ENCODE peak calls at places on chromosomes 1 and 21, in six cellular contexts. S is H1, F is mucosa of descending colon, B is A549, W is PC-9, V is GM23248. P is an unnamed sample.

GRCh38 chr1:45236136-45236535 is 29.7 kb upstream of the ZSWIM5 start:
- DNase-seq in S (no peak), F (no peak), B (no peak), W (no peak), V (no peak), P (no peak)

GRCh38 chr21:42009831-42010506 is at the start of gene ZBTB21:
- DNase-seq in S (peak; percentile 98), F (peak; percentile 99), B (peak; percentile 96), W (peak; percentile 88), V (peak; percentile 99), P (peak; percentile 99)

GRCh38 chr1:60963167-60963909 is 119.0 kb upstream of the NFIA start:
- DNase-seq in S (no peak), F (no peak), B (no peak), W (no peak), V (no peak), P (no peak)

GRCh38 chr1:109485001-109485400 is 1.3 kb downstream of the ATXN7L2 start:
- DNase-seq in S (no peak), F (no peak), B (no peak), W (no peak), V (peak; percentile 25), P (no peak)

GRCh38 chr1:212649020-212649419 is 40.5 kb downstream of the ATF3 start:
- DNase-seq in S (no peak), F (no peak), B (no peak), W (no peak), V (no peak), P (no peak)

GRCh38 chr1:227072991-227073390 is 132.9 kb downstream of the COQ8A start:
- DNase-seq in S (no peak), F (no peak), B (peak; percentile 7), W (no peak), V (peak; percentile 72), P (no peak)

GRCh38 chr1:23475134-23475628 is 8.8 kb downstream of the ASAP3 start:
- DNase-seq in S (no peak), F (no peak), B (no peak), W (peak; percentile 58), V (peak; percentile 93), P (no peak)

GRCh38 chr1:167561753-167562152 is 8.2 kb upstream of the CREG1 start:
- DNase-seq in S (no peak), F (no peak), B (no peak), W (no peak), V (no peak), P (no peak)

GRCh38 chr1:21508580-21509350 is 458 bp upstream of the ALPL start:
- DNase-seq in S (peak; percentile 97), F (peak; percentile 76), B (peak; percentile 30), W (no peak), V (peak; percentile 81), P (peak; percentile 96)

GRCh38 chr1:14653461-14653960 is 55.0 kb downstream of the KAZN start:
- DNase-seq in S (no peak), F (no peak), B (no peak), W (no peak), V (no peak), P (no peak)

GRCh38 chr1:100769906-100770646 is 50.5 kb downstream of the VCAM1 start:
- DNase-seq in S (no peak), F (no peak), B (no peak), W (no peak), V (no peak), P (no peak)

GRCh38 chr1:234878288-234878687 is 250.3 kb downstream of the TOMM20 start:
- DNase-seq in S (no peak), F (no peak), B (no peak), W (no peak), V (no peak), P (no peak)

GRCh38 chr1:24403806-24404205 is 9.8 kb downstream of the STPG1 start:
- DNase-seq in S (no peak), F (no peak), B (no peak), W (no peak), V (no peak), P (no peak)

GRCh38 chr21:21897275-21897883 is 899.2 kb downstream of the NCAM2 start:
- DNase-seq in S (no peak), F (no peak), B (no peak), W (no peak), V (peak; percentile 14), P (no peak)

GRCh38 chr1:155940531-155940992 is 876 bp upstream of the RXFP4 start:
- DNase-seq in S (no peak), F (peak; percentile 68), B (peak; percentile 69), W (peak; percentile 69), V (peak; percentile 55), P (peak; percentile 66)

GRCh38 chr1:24664507-24665033 is 21.5 kb downstream of the SRRM1 start:
- DNase-seq in S (no peak), F (no peak), B (no peak), W (no peak), V (no peak), P (no peak)

GRCh38 chr1:106746448-106747085 is 309.9 kb upstream of the PRMT6 start:
- DNase-seq in S (no peak), F (no peak), B (no peak), W (no peak), V (no peak), P (no peak)

GRCh38 chr1:93616996-93617669 is 64.5 kb downstream of the BCAR3 start:
- DNase-seq in S (no peak), F (peak; percentile 52), B (peak; percentile 51), W (peak; percentile 74), V (peak; percentile 64), P (no peak)

GRCh38 chr1:93619507-93620168 is 62.0 kb downstream of the BCAR3 start:
- DNase-seq in S (no peak), F (no peak), B (peak; percentile 41), W (no peak), V (no peak), P (no peak)

GRCh38 chr1:93615201-93616150 is 66.2 kb downstream of the BCAR3 start:
- DNase-seq in S (no peak), F (no peak), B (peak; percentile 69), W (peak; percentile 71), V (peak; percentile 89), P (no peak)

GRCh38 chr1:93616221-93616995 is 65.2 kb downstream of the BCAR3 start:
- DNase-seq in S (no peak), F (peak; percentile 68), B (peak; percentile 40), W (no peak), V (peak; percentile 60), P (no peak)

DNA sequence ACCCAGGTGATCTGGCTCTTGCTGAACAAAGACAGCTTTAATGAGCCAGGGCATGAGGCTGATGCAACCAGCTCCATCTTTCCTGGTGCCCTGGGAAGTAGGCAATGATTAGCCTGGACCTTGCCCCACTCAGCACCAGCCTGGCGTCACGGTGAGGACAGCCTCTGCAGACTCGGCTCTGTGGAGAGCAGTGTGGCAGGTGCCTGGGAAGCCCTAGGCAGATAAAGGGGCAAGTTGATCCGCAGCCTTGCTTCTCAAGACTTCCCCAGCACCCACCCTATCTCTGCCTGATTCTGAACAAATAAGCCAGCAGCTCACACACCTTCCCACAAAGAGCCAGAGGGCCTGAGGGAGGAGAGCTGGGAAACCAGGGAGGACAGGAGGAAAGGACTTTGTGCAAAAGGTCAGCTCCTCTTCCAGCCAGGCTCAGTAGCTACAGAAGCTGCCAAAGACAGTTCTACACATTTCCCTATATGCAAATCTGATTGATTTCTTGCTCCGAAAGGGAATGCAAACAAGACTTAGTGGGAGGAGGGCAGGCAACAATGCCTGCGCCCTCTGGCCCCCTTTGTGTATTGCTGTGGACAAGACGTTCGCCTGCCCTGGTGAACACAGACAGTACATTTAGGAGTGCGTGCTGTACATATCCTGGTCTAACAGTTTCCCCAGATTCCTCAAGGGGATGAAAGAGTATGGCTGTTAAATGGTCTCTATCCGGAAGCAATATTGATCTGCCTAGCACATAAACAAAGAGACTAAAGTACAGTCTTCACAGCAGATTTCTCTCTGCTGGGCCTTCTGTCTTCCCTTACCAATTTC is 63.8 kb downstream of the BCAR3 start:
- DNase-seq in S (no peak), F (peak; percentile 88), B (peak; percentile 84), W (peak; percentile 64), V (no peak), P (no peak)
- H3K4me1 ChIP-seq in S (peaks cover 23% of the 10 kb centered on the region), F (peaks cover 56% of the 10 kb centered on the region), B (peaks cover 99% of the 10 kb centered on the region), W (peaks cover 99% of the 10 kb centered on the region), V (peaks cover 82% of the 10 kb centered on the region), P (no peaks in the 10 kb centered on the region)

GRCh38 chr1:221722254-221723017 is 19.5 kb downstream of the DUSP10 start:
- DNase-seq in S (no peak), F (no peak), B (no peak), W (no peak), V (no peak), P (no peak)

GRCh38 chr1:221718391-221719277 is 23.3 kb downstream of the DUSP10 start:
- DNase-seq in S (no peak), F (no peak), B (peak; percentile 67), W (peak; percentile 89), V (peak; percentile 74), P (no peak)

GRCh38 chr1:221719278-221719597 is 22.7 kb downstream of the DUSP10 start:
- DNase-seq in S (no peak), F (no peak), B (no peak), W (no peak), V (no peak), P (no peak)

GRCh38 chr1:221720545-221720944 is 21.3 kb downstream of the DUSP10 start:
- DNase-seq in S (no peak), F (no peak), B (no peak), W (no peak), V (no peak), P (no peak)

GRCh38 chr1:221719987-221720386 is 21.9 kb downstream of the DUSP10 start:
- DNase-seq in S (no peak), F (no peak), B (no peak), W (no peak), V (peak; percentile 41), P (no peak)
- H3K4me1 ChIP-seq in S (peaks cover 5% of the 10 kb centered on the region), F (no peaks in the 10 kb centered on the region), B (peaks cover 54% of the 10 kb centered on the region), W (peaks cover 50% of the 10 kb centered on the region), V (peaks cover 72% of the 10 kb centered on the region), P (peaks cover 15% of the 10 kb centered on the region)

DNA sequence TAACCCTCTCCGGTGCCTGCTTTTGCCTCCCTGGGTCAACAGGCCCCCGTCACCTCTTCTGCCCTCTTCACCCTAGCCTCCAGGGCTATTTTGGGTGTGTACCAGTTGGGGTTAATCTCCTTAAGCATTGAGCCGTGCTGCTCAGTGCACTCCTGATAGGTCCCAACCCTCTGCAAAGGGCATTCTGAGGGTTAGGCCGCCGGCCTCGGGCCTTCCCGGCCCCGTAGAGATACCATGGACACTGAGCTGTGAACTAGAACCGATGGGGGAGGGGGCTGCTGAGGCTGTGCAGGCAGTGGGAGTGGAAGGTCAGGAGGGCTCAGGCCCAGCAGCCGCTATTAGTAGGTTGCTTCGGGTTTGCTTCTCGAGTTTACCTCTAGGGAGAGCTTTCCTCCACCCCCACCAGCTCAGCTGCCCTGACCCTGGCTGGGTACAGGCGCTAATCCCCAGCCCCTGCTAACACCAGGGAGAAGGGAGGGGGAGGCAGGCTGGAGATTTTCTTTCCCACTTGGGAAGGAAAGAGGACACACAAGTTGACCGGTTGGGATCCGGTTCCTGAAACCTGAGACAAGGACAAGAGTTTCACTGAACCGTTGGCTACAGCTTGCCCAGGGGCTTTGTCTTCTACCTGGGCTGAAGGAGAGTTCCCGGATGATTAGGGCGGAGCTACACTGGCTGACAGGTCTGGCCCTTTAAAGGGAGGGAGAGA is 4.8 kb downstream of the LMOD1 start:
- DNase-seq in S (peak; percentile 83), F (no peak), B (no peak), W (peak; percentile 68), V (no peak), P (no peak)
- H3K4me1 ChIP-seq in S (peaks cover 8% of the 10 kb centered on the region), F (no peaks in the 10 kb centered on the region), B (peaks cover 4% of the 10 kb centered on the region), W (peaks cover 27% of the 10 kb centered on the region), V (peaks cover 25% of the 10 kb centered on the region), P (peaks cover 5% of the 10 kb centered on the region)

DNA sequence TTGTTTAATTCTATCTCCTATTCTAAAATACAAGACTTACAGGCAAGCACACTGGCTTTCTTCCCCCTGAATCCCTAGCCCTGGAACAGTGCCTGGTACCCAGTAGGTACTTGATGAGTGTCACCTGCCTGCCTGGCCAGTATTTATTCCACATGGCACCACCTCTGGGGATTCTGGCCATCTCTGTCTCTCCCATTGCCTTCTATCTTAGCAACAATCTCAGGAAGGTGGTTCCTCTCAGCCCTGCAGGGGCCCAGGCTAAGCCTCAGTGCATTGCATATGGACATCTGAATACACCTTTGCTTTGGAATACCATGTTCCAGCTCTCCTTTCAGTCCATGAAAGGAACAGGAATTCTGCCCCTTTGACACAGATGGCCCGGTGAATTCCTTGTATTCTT is 81.0 kb downstream of the HIVEP3 start:
- DNase-seq in S (no peak), F (no peak), B (no peak), W (no peak), V (no peak), P (no peak)
- H3K4me1 ChIP-seq in S (no peaks in the 10 kb centered on the region), F (no peaks in the 10 kb centered on the region), B (peaks cover 4% of the 10 kb centered on the region), W (peaks cover 27% of the 10 kb centered on the region), V (no peaks in the 10 kb centered on the region), P (no peaks in the 10 kb centered on the region)